ENCODE peak calls at places on chromosomes 1 and 21, in ten cellular contexts. S is naive B cell; J is activated CD8-positive, alpha-beta memory T cell treated with anti-CD3 and anti-CD28 coated beads for 48 hours; B is M059J; Q is HEK293T; F is kidney tubule cell; T is amygdala; A is activated CD4-positive, alpha-beta T cell treated with anti-CD3 and anti-CD28 coated beads for 36 hours; I is stimulated activated CD4-positive, alpha-beta T cell treated with anti-CD3 and anti-CD28 coated beads, Interleukin-4, amount 100 ng/mL, for 48 hours; R is GM13977. P is an unnamed sample.

GRCh38 chr1:216958569-216958968 is 235.3 kb upstream of the ESRRG start:
- DNase-seq in T (no peak), I (no peak), A (no peak), J (no peak), S (no peak), F (no peak), B (no peak), Q (no peak), R (no peak), P (no peak)

GRCh38 chr1:12076425-12077005 is 13.4 kb downstream of the TNFRSF8 start:
- DNase-seq in R (no peak), T (no peak), S (no peak), I (no peak), F (no peak), A (no peak), J (no peak), B (no peak), Q (no peak), P (no peak)

GRCh38 chr21:46078322-46078981 is 19.5 kb upstream of the COL6A2 start:
- DNase-seq in T (no peak), Q (no peak), I (no peak), A (no peak), R (no peak), F (no peak), S (no peak), J (no peak), B (no peak), P (no peak)

GRCh38 chr1:212683357-212683722 is 16.3 kb downstream of the BATF3 start:
- DNase-seq in F (no peak), J (no peak), T (no peak), A (peak), R (peak), Q (no peak), I (peak), S (no peak), B (no peak), P (peak)

GRCh38 chr1:167488786-167489185 is 29.5 kb downstream of the CD247 start:
- DNase-seq in R (no peak), B (no peak), S (no peak), I (no peak), J (no peak), T (no peak), Q (no peak), A (peak), F (no peak), P (peak)

GRCh38 chr21:42997053-42997452 is 22.7 kb downstream of the PKNOX1 start:
- DNase-seq in R (no peak), T (no peak), Q (no peak), I (no peak), B (peak), A (peak), S (no peak), J (no peak), F (no peak), P (no peak)

GRCh38 chr1:60591583-60591982 is 490.8 kb upstream of the NFIA start:
- DNase-seq in T (no peak), S (no peak), J (no peak), Q (no peak), A (no peak), F (no peak), B (no peak), R (no peak), I (no peak), P (no peak)

GRCh38 chr1:111855260-111855659 is 99.6 kb downstream of the DDX20 start:
- DNase-seq in F (no peak), T (no peak), S (no peak), I (no peak), R (no peak), Q (no peak), B (no peak), J (no peak), A (no peak), P (no peak)

GRCh38 chr21:37908691-37909090 is 7.6 kb downstream of the KCNJ6 start:
- DNase-seq in I (no peak), Q (no peak), A (no peak), T (no peak), S (no peak), J (no peak), B (no peak), F (no peak), R (no peak), P (no peak)

GRCh38 chr1:32464716-32465540 is at the start of gene ZBTB8B:
- DNase-seq in F (peak), B (peak), S (peak), Q (peak), T (peak), R (peak), A (peak), I (peak), J (peak), P (peak)

GRCh38 chr1:244896550-244896949 is 32.2 kb upstream of the HNRNPU start:
- DNase-seq in S (no peak), Q (no peak), R (no peak), T (no peak), B (peak), A (no peak), I (no peak), F (peak), J (no peak), P (no peak)

GRCh38 chr1:168918860-168919741 is 187.4 kb upstream of the ATP1B1 start:
- DNase-seq in J (no peak), B (peak), R (no peak), Q (no peak), S (no peak), I (no peak), T (no peak), A (no peak), F (peak), P (no peak)

GRCh38 chr21:46618738-46619369 is 14.0 kb upstream of the S100B start:
- DNase-seq in A (no peak), R (no peak), S (no peak), J (no peak), B (peak), Q (no peak), I (no peak), F (no peak), T (no peak), P (no peak)

GRCh38 chr21:21183092-21183491 is 184.9 kb downstream of the NCAM2 start:
- DNase-seq in F (no peak), S (no peak), I (no peak), B (peak), T (no peak), A (no peak), R (no peak), Q (no peak), J (no peak), P (no peak)

GRCh38 chr1:53086504-53087070 is 24.6 kb downstream of the PODN start:
- DNase-seq in I (no peak), J (no peak), R (no peak), A (no peak), S (no peak), Q (no peak), F (no peak), T (no peak), B (no peak), P (no peak)

GRCh38 chr1:40059960-40060337 is 19.4 kb downstream of the CAP1 start:
- DNase-seq in I (no peak), T (no peak), S (no peak), B (no peak), R (no peak), A (no peak), F (no peak), Q (no peak), J (no peak), P (no peak)

GRCh38 chr1:58768332-58768731 is 15.5 kb downstream of the JUN start:
- DNase-seq in R (no peak), T (no peak), A (no peak), I (no peak), J (no peak), F (no peak), B (no peak), Q (no peak), S (no peak), P (no peak)

P was measured in activated naive CD4-positive, alpha-beta T cell treated with anti-CD3 and anti-CD28 coated beads for 36 hours.